ENCODE peak calls at places on chromosome 20, in nine cellular contexts. F is NCI-H510A treated with DMSO at 0.1 percent for 48 hours; X is lung microvascular endothelial cell; K is naive thymus-derived CD8-positive, alpha-beta T cell; P is activated T-cell treated with anti-CD3 and anti-CD28 coated beads for 24 hours; L is Caki2; M is cardiac fibroblast; B is T-helper 1 cell; G is activated CD8-positive, alpha-beta T cell treated with anti-CD3 and anti-CD28 coated beads for 36 hours. R is an unnamed sample.

GRCh38 chr20:7667194-7667593 is 273.1 kb downstream of the HAO1 start:
- DNase-seq in X (peak), B (no peak), L (no peak), F (no peak), K (no peak), P (no peak), G (no peak), M (peak), R (no peak)

GRCh38 chr20:33450867-33451266 is 7.3 kb upstream of the SNTA1 start:
- DNase-seq in K (no peak), B (no peak), P (no peak), L (peak), F (no peak), G (no peak), M (peak), X (peak), R (no peak)

GRCh38 chr20:49983123-49983847 is 505 bp downstream of the SNAI1 start:
- DNase-seq in G (no peak), L (no peak), F (no peak), P (no peak), M (no peak), B (no peak), X (peak), K (no peak), R (no peak)

GRCh38 chr20:35821807-35822242 is 50.0 kb downstream of the PHF20 start:
- DNase-seq in G (no peak), K (no peak), F (no peak), B (no peak), P (no peak), M (peak), L (peak), X (no peak), R (no peak)

GRCh38 chr20:53050338-53050737 is 78.2 kb downstream of the TSHZ2 start:
- DNase-seq in K (no peak), F (no peak), G (no peak), L (no peak), M (no peak), X (no peak), P (peak), B (no peak), R (no peak)

GRCh38 chr20:57213924-57214323 is 52.5 kb downstream of the BMP7 start:
- DNase-seq in G (no peak), F (no peak), K (no peak), L (no peak), P (no peak), M (no peak), X (no peak), B (no peak), R (no peak)

GRCh38 chr20:21109144-21109543 is 3.0 kb upstream of the LINC00237 start:
- DNase-seq in L (no peak), P (no peak), M (no peak), F (no peak), X (no peak), B (no peak), K (no peak), G (no peak), R (no peak)

GRCh38 chr20:4949833-4950178 is 51.5 kb downstream of the SLC23A2 start:
- DNase-seq in K (no peak), G (peak), M (peak), B (no peak), F (peak), X (peak), P (no peak), L (peak), R (no peak)

GRCh38 chr20:14921546-14921945 is 584.1 kb upstream of the FLRT3 start:
- DNase-seq in P (no peak), X (peak), G (no peak), M (peak), B (no peak), K (no peak), F (no peak), L (no peak), R (no peak)

GRCh38 chr20:53384392-53384791 is 209.2 kb downstream of the ZNF217 start:
- DNase-seq in X (no peak), F (no peak), K (no peak), G (no peak), P (no peak), L (no peak), B (no peak), M (no peak), R (no peak)

GRCh38 chr20:49759266-49759950 is 45.7 kb upstream of the B4GALT5 start:
- DNase-seq in G (no peak), X (no peak), F (no peak), K (no peak), M (no peak), L (no peak), B (no peak), P (no peak), R (no peak)

GRCh38 chr20:63345328-63346100 is 15.6 kb downstream of the CHRNA4 start:
- DNase-seq in K (no peak), B (no peak), G (no peak), L (no peak), F (no peak), X (peak), P (no peak), M (peak), R (no peak)

GRCh38 chr20:62459488-62459887 is 16.3 kb downstream of the GATA5 start:
- DNase-seq in B (no peak), M (no peak), X (no peak), P (no peak), F (no peak), K (no peak), L (no peak), G (no peak), R (no peak)

GRCh38 chr20:51178153-51178552 is 155.2 kb upstream of the KCNG1 start:
- DNase-seq in L (no peak), P (no peak), B (no peak), X (no peak), K (no peak), G (no peak), F (no peak), M (no peak), R (no peak)

GRCh38 chr20:36153754-36154695 is 515 bp upstream of the EPB41L1 start:
- DNase-seq in X (peak), K (peak), L (peak), B (peak), F (peak), G (peak), M (peak), P (no peak), R (no peak)

GRCh38 chr20:29878281-29878741 is 1379.2 kb upstream of the DEFB115 start:
- DNase-seq in G (no peak), B (no peak), F (peak), P (no peak), L (no peak), X (no peak), K (no peak), M (peak), R (no peak)

GRCh38 chr20:24786646-24787045 is 162.4 kb upstream of the CST7 start:
- DNase-seq in M (no peak), X (no peak), L (no peak), F (no peak), G (no peak), B (no peak), K (no peak), P (no peak), R (no peak)

GRCh38 chr20:52305843-52306242 is 114.3 kb upstream of the ZFP64 start:
- DNase-seq in B (no peak), L (no peak), G (peak), K (peak), P (no peak), F (no peak), X (no peak), M (no peak), R (no peak)

GRCh38 chr20:32168184-32168910 is 39.2 kb downstream of the PLAGL2 start:
- DNase-seq in G (no peak), L (peak), P (no peak), K (no peak), M (peak), X (no peak), B (no peak), F (peak), R (peak)

GRCh38 chr20:53810661-53811355 is 217.2 kb upstream of the ZNF217 start:
- DNase-seq in K (no peak), G (no peak), B (no peak), X (no peak), P (no peak), F (no peak), M (no peak), L (no peak), R (no peak)

GRCh38 chr20:58538752-58539151 is 23.6 kb upstream of the APCDD1L start:
- DNase-seq in F (no peak), G (peak), X (no peak), K (no peak), L (no peak), M (no peak), B (no peak), P (no peak), R (no peak)

R was measured in NT2/D1.